ENCODE peak calls at places on chromosomes 6 and 20, in five cellular contexts. One of them, this sample, is unnamed.

GRCh38 chr6:82113231-82113630 is 134.3 kb downstream of the IBTK start:
- DNase-seq in PC-9: no peak
- DNase-seq in colonic mucosa: no peak
- DNase-seq in nephron progenitor cell: no peak
- DNase-seq in RWPE1: no peak
- DNase-seq in this sample: no peak

GRCh38 chr6:82570083-82570482 is 206.5 kb downstream of the TPBG start:
- DNase-seq in PC-9: no peak
- DNase-seq in nephron progenitor cell: peak
- DNase-seq in RWPE1: no peak
- DNase-seq in colonic mucosa: no peak
- DNase-seq in this sample: no peak

GRCh38 chr20:1761116-1761515 is 103.5 kb upstream of the SIRPG start:
- DNase-seq in RWPE1: peak
- DNase-seq in colonic mucosa: no peak
- DNase-seq in PC-9: peak
- DNase-seq in nephron progenitor cell: no peak
- DNase-seq in this sample: no peak

GRCh38 chr20:24503352-24503931 is 34.0 kb downstream of the SYNDIG1 start:
- DNase-seq in colonic mucosa: peak
- DNase-seq in PC-9: no peak
- DNase-seq in RWPE1: no peak
- DNase-seq in nephron progenitor cell: no peak
- DNase-seq in this sample: no peak

GRCh38 chr20:56249244-56249955 is 868 bp downstream of the MC3R start:
- DNase-seq in nephron progenitor cell: peak
- DNase-seq in RWPE1: peak
- DNase-seq in colonic mucosa: peak
- DNase-seq in PC-9: peak
- DNase-seq in this sample: peak

GRCh38 chr6:11194399-11195274 is 37.8 kb downstream of the NEDD9 start:
- DNase-seq in colonic mucosa: no peak
- DNase-seq in RWPE1: no peak
- DNase-seq in PC-9: no peak
- DNase-seq in nephron progenitor cell: no peak
- DNase-seq in this sample: no peak

GRCh38 chr20:19823216-19823615 is 65.2 kb downstream of the RIN2 start:
- DNase-seq in nephron progenitor cell: no peak
- DNase-seq in PC-9: no peak
- DNase-seq in colonic mucosa: no peak
- DNase-seq in RWPE1: no peak
- DNase-seq in this sample: no peak

GRCh38 chr20:11242320-11242719 is 568.5 kb upstream of the JAG1 start:
- DNase-seq in nephron progenitor cell: no peak
- DNase-seq in PC-9: no peak
- DNase-seq in RWPE1: no peak
- DNase-seq in colonic mucosa: no peak
- DNase-seq in this sample: no peak

GRCh38 chr6:101396552-101397173 is 3.2 kb downstream of the GRIK2 start:
- DNase-seq in RWPE1: peak
- DNase-seq in colonic mucosa: peak
- DNase-seq in PC-9: peak
- DNase-seq in nephron progenitor cell: peak
- DNase-seq in this sample: peak

GRCh38 chr6:146997062-146997461 is 207.2 kb upstream of the STXBP5 start:
- DNase-seq in RWPE1: no peak
- DNase-seq in colonic mucosa: no peak
- DNase-seq in PC-9: no peak
- DNase-seq in nephron progenitor cell: no peak
- DNase-seq in this sample: no peak

GRCh38 chr6:122747573-122747972 is 31.9 kb upstream of the FABP7 start:
- DNase-seq in colonic mucosa: no peak
- DNase-seq in nephron progenitor cell: no peak
- DNase-seq in RWPE1: no peak
- DNase-seq in PC-9: no peak
- DNase-seq in this sample: no peak

GRCh38 chr6:44833248-44833647 is 445.7 kb downstream of the CDC5L start:
- DNase-seq in nephron progenitor cell: no peak
- DNase-seq in RWPE1: no peak
- DNase-seq in colonic mucosa: no peak
- DNase-seq in PC-9: no peak
- DNase-seq in this sample: no peak

GRCh38 chr6:17311595-17312311 is 30.6 kb downstream of the RBM24 start:
- DNase-seq in PC-9: no peak
- DNase-seq in RWPE1: no peak
- DNase-seq in nephron progenitor cell: peak
- DNase-seq in colonic mucosa: no peak
- DNase-seq in this sample: peak

GRCh38 chr6:30782425-30783014 is 38.2 kb upstream of the IER3 start:
- DNase-seq in PC-9: no peak
- DNase-seq in RWPE1: peak
- DNase-seq in nephron progenitor cell: no peak
- DNase-seq in colonic mucosa: no peak
- DNase-seq in this sample: peak

GRCh38 chr6:7051780-7052440 is 55.9 kb upstream of the RREB1 start:
- DNase-seq in RWPE1: no peak
- DNase-seq in nephron progenitor cell: peak
- DNase-seq in colonic mucosa: peak
- DNase-seq in PC-9: peak
- DNase-seq in this sample: peak

GRCh38 chr6:111653434-111653833 is 47.8 kb upstream of the TRAF3IP2 start:
- DNase-seq in RWPE1: no peak
- DNase-seq in PC-9: no peak
- DNase-seq in nephron progenitor cell: no peak
- DNase-seq in colonic mucosa: no peak
- DNase-seq in this sample: no peak

GRCh38 chr6:143678980-143679379 is 1.2 kb downstream of the PHACTR2 start:
- DNase-seq in colonic mucosa: no peak
- DNase-seq in RWPE1: no peak
- DNase-seq in nephron progenitor cell: no peak
- DNase-seq in PC-9: no peak
- DNase-seq in this sample: no peak

GRCh38 chr6:25601797-25602679 is 50.0 kb upstream of the SCGN start:
- DNase-seq in nephron progenitor cell: no peak
- DNase-seq in RWPE1: peak
- DNase-seq in PC-9: no peak
- DNase-seq in colonic mucosa: no peak
- DNase-seq in this sample: no peak

GRCh38 chr20:4449977-4450715 is 271.6 kb upstream of the PRND start:
- DNase-seq in PC-9: no peak
- DNase-seq in nephron progenitor cell: no peak
- DNase-seq in colonic mucosa: no peak
- DNase-seq in RWPE1: no peak
- DNase-seq in this sample: no peak

GRCh38 chr6:56537223-56537770 is 105.4 kb downstream of the DST start:
- DNase-seq in colonic mucosa: no peak
- DNase-seq in RWPE1: no peak
- DNase-seq in nephron progenitor cell: no peak
- DNase-seq in PC-9: no peak
- DNase-seq in this sample: no peak

GRCh38 chr20:33789109-33789857 is 21.9 kb upstream of the CHMP4B start:
- DNase-seq in colonic mucosa: peak
- DNase-seq in PC-9: peak
- DNase-seq in RWPE1: peak
- DNase-seq in nephron progenitor cell: no peak
- DNase-seq in this sample: peak

GRCh38 chr6:49606696-49607390 is 29.8 kb downstream of the RHAG start:
- DNase-seq in PC-9: peak
- DNase-seq in nephron progenitor cell: peak
- DNase-seq in RWPE1: peak
- DNase-seq in colonic mucosa: peak
- DNase-seq in this sample: peak

GRCh38 chr6:11964729-11965128 is 47.4 kb upstream of the HIVEP1 start:
- DNase-seq in colonic mucosa: no peak
- DNase-seq in nephron progenitor cell: no peak
- DNase-seq in RWPE1: no peak
- DNase-seq in PC-9: no peak
- DNase-seq in this sample: no peak

GRCh38 chr6:9732056-9732455 is 682.8 kb downstream of the TFAP2A start:
- DNase-seq in PC-9: no peak
- DNase-seq in RWPE1: no peak
- DNase-seq in colonic mucosa: no peak
- DNase-seq in nephron progenitor cell: no peak
- DNase-seq in this sample: no peak

GRCh38 chr6:156190270-156190669 is 586.9 kb upstream of the ARID1B start:
- DNase-seq in colonic mucosa: no peak
- DNase-seq in PC-9: no peak
- DNase-seq in RWPE1: no peak
- DNase-seq in nephron progenitor cell: no peak
- DNase-seq in this sample: no peak

GRCh38 chr6:156191895-156192294 is 585.3 kb upstream of the ARID1B start:
- DNase-seq in RWPE1: no peak
- DNase-seq in colonic mucosa: no peak
- DNase-seq in PC-9: no peak
- DNase-seq in nephron progenitor cell: no peak
- DNase-seq in this sample: no peak

GRCh38 chr6:156189195-156189594 is 588.0 kb upstream of the ARID1B start:
- DNase-seq in colonic mucosa: no peak
- DNase-seq in nephron progenitor cell: no peak
- DNase-seq in RWPE1: no peak
- DNase-seq in PC-9: no peak
- DNase-seq in this sample: no peak

GRCh38 chr6:156193381-156193780 is 583.8 kb upstream of the ARID1B start:
- DNase-seq in colonic mucosa: no peak
- DNase-seq in PC-9: no peak
- DNase-seq in RWPE1: no peak
- DNase-seq in nephron progenitor cell: no peak
- DNase-seq in this sample: no peak

GRCh38 chr6:156189714-156190113 is 587.5 kb upstream of the ARID1B start:
- DNase-seq in colonic mucosa: no peak
- DNase-seq in RWPE1: no peak
- DNase-seq in PC-9: no peak
- DNase-seq in nephron progenitor cell: no peak
- DNase-seq in this sample: no peak
- TF ChIP-seq CTCF in colonic mucosa: no peak
- TF ChIP-seq CTCF in RWPE1: no peak
- TF ChIP-seq CTCF in PC-9: no peak
- TF ChIP-seq CTCF in nephron progenitor cell: no peak
- TF ChIP-seq CTCF in this sample: no peak

DNA sequence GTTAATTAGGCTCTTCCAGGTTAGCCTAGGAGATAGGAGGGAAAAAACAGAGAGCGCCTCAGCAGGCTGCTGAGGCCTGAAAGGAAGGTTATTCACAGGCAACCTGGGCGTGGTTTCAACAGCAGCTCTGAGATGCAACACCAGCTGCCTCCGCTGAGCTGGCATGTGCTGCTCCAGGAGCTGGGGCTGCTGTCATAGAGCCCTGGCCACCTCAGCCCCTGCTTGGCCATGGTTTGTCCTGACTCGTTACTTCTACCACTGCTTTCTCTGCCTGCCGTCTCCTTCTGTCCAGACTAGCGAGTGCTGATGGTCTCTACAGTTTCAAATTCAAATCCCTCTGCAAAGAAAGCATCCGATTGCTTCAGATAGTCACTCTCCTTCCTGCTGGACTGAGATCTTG is 32.5 kb upstream of the RPP40 start:
- DNase-seq in colonic mucosa: peak
- DNase-seq in RWPE1: peak
- DNase-seq in PC-9: peak
- DNase-seq in nephron progenitor cell: peak
- DNase-seq in this sample: no peak
- TF ChIP-seq CTCF in colonic mucosa: no peak
- TF ChIP-seq CTCF in RWPE1: no peak
- TF ChIP-seq CTCF in PC-9: no peak
- TF ChIP-seq CTCF in nephron progenitor cell: peak
- TF ChIP-seq CTCF in this sample: no peak

GRCh38 chr20:62135573-62136266 is 7.5 kb downstream of the PSMA7 start:
- DNase-seq in PC-9: no peak
- DNase-seq in nephron progenitor cell: no peak
- DNase-seq in RWPE1: no peak
- DNase-seq in colonic mucosa: no peak
- DNase-seq in this sample: no peak

GRCh38 chr20:62133051-62133845 is 9.9 kb downstream of the PSMA7 start:
- DNase-seq in RWPE1: no peak
- DNase-seq in PC-9: no peak
- DNase-seq in nephron progenitor cell: no peak
- DNase-seq in colonic mucosa: no peak
- DNase-seq in this sample: no peak

GRCh38 chr20:62132421-62132820 is 10.1 kb downstream of the LSM14B start:
- DNase-seq in RWPE1: no peak
- DNase-seq in nephron progenitor cell: no peak
- DNase-seq in PC-9: no peak
- DNase-seq in colonic mucosa: no peak
- DNase-seq in this sample: no peak

GRCh38 chr20:62134735-62135231 is 8.4 kb downstream of the PSMA7 start:
- DNase-seq in RWPE1: no peak
- DNase-seq in nephron progenitor cell: no peak
- DNase-seq in colonic mucosa: no peak
- DNase-seq in PC-9: no peak
- DNase-seq in this sample: no peak

DNA sequence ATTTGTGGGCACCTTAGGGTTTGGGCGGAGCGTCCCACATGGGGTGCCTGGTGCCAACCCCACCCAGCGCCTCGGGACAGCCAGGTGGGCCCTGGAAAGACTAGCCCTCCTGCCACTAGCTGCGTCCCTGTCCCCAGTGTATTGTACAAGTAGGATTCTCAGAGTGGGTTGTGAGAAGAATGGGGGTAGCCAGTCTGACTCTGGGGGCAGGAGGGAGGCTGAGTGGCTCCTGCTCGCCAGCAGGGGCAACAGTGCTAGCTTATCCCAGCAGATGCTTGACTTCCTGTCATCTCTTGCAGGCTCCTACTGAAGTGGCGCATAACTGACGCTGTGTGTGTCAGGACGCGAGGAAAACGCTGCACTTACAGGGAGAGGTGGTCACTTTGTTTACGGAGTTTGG is 9.3 kb downstream of the PSMA7 start:
- DNase-seq in colonic mucosa: no peak
- DNase-seq in RWPE1: no peak
- DNase-seq in PC-9: no peak
- DNase-seq in nephron progenitor cell: no peak
- DNase-seq in this sample: no peak
- TF ChIP-seq CTCF in colonic mucosa: no peak
- TF ChIP-seq CTCF in RWPE1: no peak
- TF ChIP-seq CTCF in PC-9: no peak
- TF ChIP-seq CTCF in nephron progenitor cell: no peak
- TF ChIP-seq CTCF in this sample: no peak

GRCh38 chr20:44642203-44643153 is 9.0 kb downstream of the ADA start:
- DNase-seq in PC-9: peak
- DNase-seq in RWPE1: peak
- DNase-seq in nephron progenitor cell: no peak
- DNase-seq in colonic mucosa: peak
- DNase-seq in this sample: peak
- TF ChIP-seq CTCF in PC-9: no peak
- TF ChIP-seq CTCF in RWPE1: no peak
- TF ChIP-seq CTCF in nephron progenitor cell: no peak
- TF ChIP-seq CTCF in colonic mucosa: no peak
- TF ChIP-seq CTCF in this sample: no peak

GRCh38 chr6:15642276-15642675 is 20.6 kb downstream of the DTNBP1 start:
- DNase-seq in RWPE1: no peak
- DNase-seq in PC-9: no peak
- DNase-seq in colonic mucosa: no peak
- DNase-seq in nephron progenitor cell: no peak
- DNase-seq in this sample: no peak
- TF ChIP-seq CTCF in RWPE1: no peak
- TF ChIP-seq CTCF in PC-9: peak
- TF ChIP-seq CTCF in colonic mucosa: no peak
- TF ChIP-seq CTCF in nephron progenitor cell: no peak
- TF ChIP-seq CTCF in this sample: peak

GRCh38 chr6:168232989-168233874 is 86.3 kb downstream of the DACT2 start:
- DNase-seq in nephron progenitor cell: no peak
- DNase-seq in PC-9: no peak
- DNase-seq in RWPE1: no peak
- DNase-seq in colonic mucosa: no peak
- DNase-seq in this sample: no peak
- TF ChIP-seq CTCF in nephron progenitor cell: no peak
- TF ChIP-seq CTCF in PC-9: no peak
- TF ChIP-seq CTCF in RWPE1: no peak
- TF ChIP-seq CTCF in colonic mucosa: no peak
- TF ChIP-seq CTCF in this sample: no peak

GRCh38 chr6:105363100-105363754 is 39.7 kb downstream of the PREP start:
- DNase-seq in PC-9: no peak
- DNase-seq in colonic mucosa: no peak
- DNase-seq in nephron progenitor cell: no peak
- DNase-seq in RWPE1: no peak
- DNase-seq in this sample: no peak
- TF ChIP-seq CTCF in PC-9: peak
- TF ChIP-seq CTCF in colonic mucosa: no peak
- TF ChIP-seq CTCF in nephron progenitor cell: no peak
- TF ChIP-seq CTCF in RWPE1: peak
- TF ChIP-seq CTCF in this sample: peak